ENCODE peak calls at places on chromosomes 2 and 18, in eight cellular contexts. Q, I, A, P, N, C, R and J are unnamed samples. For H3K27me3, the result is how much of the 10 kb centered on the place peaks cover.

GRCh38 chr2:174752403-174753037 is 11.8 kb downstream of the CHRNA1 start:
- DNase-seq in P (no peak), Q (no peak), A (no peak), C (no peak), N (peak), I (peak), R (no peak), J (no peak)

GRCh38 chr2:127025357-127026062 is 81.4 kb downstream of the BIN1 start:
- DNase-seq in I (peak), Q (peak), C (peak), R (peak), A (peak), P (peak), N (no peak), J (peak)

GRCh38 chr2:29568135-29568534 is 353.3 kb downstream of the ALK start:
- DNase-seq in A (no peak), R (no peak), Q (no peak), I (no peak), C (no peak), N (no peak), P (no peak), J (no peak)

GRCh38 chr2:233059547-233059796 is 670 bp upstream of the INPP5D start:
- DNase-seq in N (no peak), P (no peak), R (no peak), I (no peak), A (no peak), C (no peak), Q (no peak), J (no peak)

GRCh38 chr2:27828305-27828704 is 56.8 kb downstream of the MRPL33 start:
- DNase-seq in P (no peak), N (no peak), I (no peak), Q (no peak), A (no peak), R (no peak), C (no peak), J (no peak)

GRCh38 chr2:65436169-65436824 is 3.9 kb upstream of the SPRED2 start:
- DNase-seq in Q (no peak), R (peak), C (peak), P (peak), A (peak), N (no peak), I (peak), J (peak)

GRCh38 chr18:53490019-53490418 is 734.5 kb downstream of the MBD2 start:
- DNase-seq in I (no peak), Q (no peak), P (no peak), C (no peak), R (no peak), N (no peak), A (no peak), J (no peak)

GRCh38 chr2:205967391-205968075 is 118.4 kb downstream of the INO80D start:
- DNase-seq in R (no peak), Q (no peak), A (no peak), C (no peak), N (no peak), I (no peak), P (no peak), J (no peak)

GRCh38 chr2:127864877-127865276 is 6.9 kb upstream of the POLR2D start:
- DNase-seq in N (no peak), I (peak), A (peak), P (no peak), R (no peak), C (peak), Q (no peak), J (peak)

GRCh38 chr2:60480089-60480773 is 73.2 kb downstream of the BCL11A start:
- DNase-seq in Q (no peak), P (no peak), C (no peak), A (no peak), I (no peak), R (no peak), N (no peak), J (no peak)

GRCh38 chr18:35019929-35020328 is 21.3 kb upstream of the MAPRE2 start:
- DNase-seq in C (no peak), N (no peak), Q (no peak), P (no peak), I (no peak), R (no peak), A (no peak), J (no peak)

GRCh38 chr18:25043104-25043503 is 308.9 kb downstream of the ZNF521 start:
- DNase-seq in I (no peak), N (no peak), R (no peak), Q (no peak), P (no peak), A (no peak), C (no peak), J (no peak)

GRCh38 chr2:161303535-161304050 is 4.6 kb upstream of the PSMD14 start:
- DNase-seq in I (no peak), Q (no peak), R (no peak), P (no peak), A (no peak), C (no peak), N (no peak), J (no peak)

GRCh38 chr2:221480251-221480650 is 91.9 kb downstream of the EPHA4 start:
- DNase-seq in I (no peak), P (no peak), Q (no peak), A (no peak), N (no peak), C (no peak), R (no peak), J (no peak)

GRCh38 chr18:32473325-32473724 is 2.6 kb upstream of the GAREM1 start:
- DNase-seq in A (no peak), I (no peak), N (no peak), R (no peak), P (no peak), Q (no peak), C (no peak), J (no peak)

GRCh38 chr2:26578581-26578980 is 62.6 kb downstream of the CIB4 start:
- DNase-seq in P (no peak), N (no peak), I (no peak), R (no peak), Q (no peak), C (no peak), A (no peak), J (no peak)
- H3K27me3 ChIP-seq in P (under half), N (under half), I (under half), R (under half), Q (under half), C (under half), A (under half), J (under half)

GRCh38 chr2:71922501-71923142 is 225.0 kb downstream of the CYP26B1 start:
- DNase-seq in A (no peak), P (no peak), Q (no peak), N (no peak), C (no peak), R (peak), I (no peak), J (peak)
- TF ChIP-seq CTCF in A (no peak), P (no peak), Q (no peak), N (no peak), C (no peak), R (no peak), I (no peak), J (no peak)

DNA sequence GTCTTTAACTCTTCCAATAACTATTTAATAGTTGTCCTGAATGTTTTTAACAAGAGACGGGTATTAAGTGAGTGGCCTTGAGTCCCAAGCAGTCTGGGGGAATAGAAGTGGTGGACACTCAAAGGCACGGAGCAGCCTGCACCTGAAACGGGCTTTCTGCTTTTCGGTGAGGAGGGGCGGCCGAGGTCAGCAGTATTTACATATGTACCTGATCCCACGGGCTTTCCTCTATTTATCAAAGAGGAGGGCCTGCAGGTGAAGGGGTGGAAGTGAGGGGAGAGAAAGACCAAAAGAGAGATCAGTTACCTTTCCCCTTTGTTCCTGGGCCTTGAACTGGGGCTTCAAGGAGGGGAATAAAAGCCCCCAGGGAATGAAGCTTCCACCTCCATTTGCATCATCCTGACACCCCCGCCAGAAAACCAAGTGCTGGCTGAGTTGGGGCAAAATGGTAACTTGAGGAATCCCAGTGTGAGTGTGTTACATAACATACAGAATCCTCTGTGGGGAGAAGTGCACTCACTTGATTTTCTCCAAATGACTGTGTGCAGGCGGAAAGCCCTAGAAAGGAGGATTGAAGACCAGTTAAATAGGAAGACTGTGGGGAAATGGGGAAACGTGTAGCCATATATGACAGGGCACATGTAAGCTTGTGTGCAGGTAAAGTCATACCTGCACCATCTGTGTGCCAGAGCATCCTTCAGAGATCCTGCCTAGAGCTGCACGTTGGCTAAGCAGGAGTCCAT is 12.4 kb downstream of the POU3F3 start:
- DNase-seq in P (no peak), Q (no peak), I (no peak), N (no peak), R (no peak), C (no peak), A (no peak), J (no peak)
- H3K27me3 ChIP-seq in P (half or more), Q (half or more), I (half or more), N (under half), R (half or more), C (under half), A (under half), J (half or more)

GRCh38 chr18:10518595-10519273 is 7.1 kb upstream of the NAPG start:
- DNase-seq in Q (no peak), I (no peak), P (peak), A (peak), R (peak), N (no peak), C (peak), J (peak)
- TF ChIP-seq CTCF in Q (no peak), I (peak), P (peak), A (peak), R (peak), N (peak), C (peak), J (peak)

GRCh38 chr2:73292316-73292905 is 937 bp downstream of the EGR4 start:
- DNase-seq in P (no peak), A (no peak), Q (no peak), I (no peak), C (no peak), R (no peak), N (no peak), J (peak)

GRCh38 chr2:73289304-73289703 is 4.0 kb downstream of the EGR4 start:
- DNase-seq in I (no peak), Q (no peak), R (no peak), A (no peak), P (no peak), C (no peak), N (no peak), J (no peak)

GRCh38 chr2:73290049-73290839 is 3.1 kb downstream of the EGR4 start:
- DNase-seq in A (no peak), N (no peak), R (no peak), Q (no peak), I (peak), C (no peak), P (peak), J (peak)

GRCh38 chr2:73291461-73292315 is 1.7 kb downstream of the EGR4 start:
- DNase-seq in N (no peak), R (no peak), Q (no peak), I (no peak), A (no peak), C (no peak), P (peak), J (peak)

DNA sequence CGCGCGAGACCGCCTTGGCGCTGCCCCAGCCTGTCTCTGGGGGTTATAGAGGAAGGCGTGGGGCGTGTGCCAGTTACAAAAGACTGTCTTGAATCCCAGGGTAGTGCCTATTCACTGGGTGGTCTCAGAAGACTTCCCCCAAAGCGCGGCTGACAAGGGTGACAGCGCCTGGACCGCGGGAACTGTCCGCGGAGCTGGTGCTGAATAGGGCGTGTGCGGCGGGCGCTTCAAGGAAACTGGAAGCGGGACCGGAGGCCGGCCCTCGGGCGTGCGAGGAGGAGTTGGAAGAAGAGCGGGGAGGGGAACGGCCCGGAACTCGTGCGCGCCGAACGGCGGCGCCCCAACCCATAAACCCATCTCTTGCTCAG is 2.3 kb downstream of the EGR4 start:
- DNase-seq in R (peak), I (peak), C (peak), N (no peak), P (peak), Q (peak), A (peak), J (no peak)
- H3K27me3 ChIP-seq in R (half or more), I (under half), C (under half), N (under half), P (half or more), Q (half or more), A (under half), J (half or more)

GRCh38 chr2:58594175-58594574 is 353.1 kb upstream of the FANCL start:
- DNase-seq in N (no peak), A (peak), Q (no peak), P (peak), C (no peak), R (no peak), I (no peak), J (peak)
- TF ChIP-seq CTCF in N (peak), A (peak), Q (no peak), P (peak), C (no peak), R (no peak), I (no peak), J (peak)